ENCODE peak calls at places on chromosomes 16 and 17, in six cellular contexts. F, W, U, G, A and J are unnamed samples. For H3K36me3, the result is how much of the 10 kb centered on the place peaks cover.

GRCh38 chr17:50482516-50482915 is 3.9 kb downstream of the RSAD1 start:
- DNase-seq in G (peak), A (peak), U (peak), W (peak), F (peak), J (peak)

GRCh38 chr16:75219838-75220237 is 1.1 kb downstream of the CTRB1 start:
- DNase-seq in U (no peak), A (no peak), G (no peak), W (no peak), F (no peak), J (no peak)

GRCh38 chr17:66783656-66784381 is 51.1 kb upstream of the CACNG5 start:
- DNase-seq in F (no peak), U (no peak), G (no peak), W (no peak), A (no peak), J (no peak)

GRCh38 chr17:75679706-75680201 is 12.6 kb downstream of the SAP30BP start:
- DNase-seq in G (no peak), U (no peak), A (no peak), W (no peak), F (peak), J (no peak)

GRCh38 chr17:35245196-35245486 is 2.3 kb downstream of the SLFN5 start:
- DNase-seq in F (no peak), U (no peak), A (no peak), G (no peak), W (peak), J (no peak)

GRCh38 chr17:57422574-57423164 is 166.3 kb downstream of the MSI2 start:
- DNase-seq in W (peak), G (peak), U (peak), A (no peak), F (no peak), J (no peak)

GRCh38 chr17:17109896-17110295 is 67.6 kb downstream of the MPRIP start:
- DNase-seq in U (no peak), A (peak), W (no peak), G (peak), F (no peak), J (no peak)

GRCh38 chr17:81338301-81339179 is 43.4 kb upstream of the SLC38A10 start:
- DNase-seq in A (no peak), F (peak), W (no peak), U (no peak), G (peak), J (no peak)

GRCh38 chr17:882827-883585 is 96.6 kb downstream of the NXN start:
- DNase-seq in G (peak), F (peak), U (no peak), W (peak), A (no peak), J (no peak)

GRCh38 chr16:4323845-4324478 is 8.1 kb downstream of the GLIS2 start:
- DNase-seq in G (peak), A (no peak), F (peak), W (peak), U (no peak), J (peak)

GRCh38 chr17:2067559-2067958 is 12.7 kb downstream of the HIC1 start:
- DNase-seq in U (no peak), F (no peak), W (peak), G (peak), A (no peak), J (no peak)

GRCh38 chr16:24984903-24985675 is 30.1 kb downstream of the ARHGAP17 start:
- DNase-seq in U (no peak), F (no peak), A (no peak), W (no peak), G (no peak), J (no peak)

GRCh38 chr16:29978564-29979270 is 5.0 kb downstream of the TAOK2 start:
- DNase-seq in G (no peak), U (no peak), A (no peak), W (no peak), F (no peak), J (no peak)

GRCh38 chr17:2259769-2260536 is 43.6 kb downstream of the SMG6 start:
- DNase-seq in W (peak), F (peak), U (no peak), A (peak), G (no peak), J (no peak)

GRCh38 chr17:14150604-14151003 is 81.3 kb downstream of the COX10 start:
- DNase-seq in U (no peak), A (no peak), W (no peak), G (no peak), F (no peak), J (no peak)

GRCh38 chr17:64020068-64020766 is at the start of gene ICAM2:
- DNase-seq in A (peak), W (no peak), G (peak), U (peak), F (no peak), J (peak)

GRCh38 chr16:65547799-65548446 is 426.1 kb upstream of the CDH11 start:
- DNase-seq in W (peak), U (no peak), A (no peak), F (peak), G (no peak), J (no peak)

GRCh38 chr16:24036614-24037013 is 200.8 kb downstream of the PRKCB start:
- DNase-seq in U (no peak), F (peak), G (no peak), A (peak), W (peak), J (no peak)

GRCh38 chr17:79949646-79950292 is 85.9 kb downstream of the TBC1D16 start:
- DNase-seq in A (peak), G (peak), W (no peak), U (no peak), F (peak), J (no peak)

GRCh38 chr17:21268596-21269188 is 15.5 kb upstream of the NATD1 start:
- DNase-seq in F (no peak), A (no peak), U (no peak), W (no peak), G (peak), J (no peak)

GRCh38 chr17:7294614-7295153 is at the start of gene YBX2:
- DNase-seq in A (peak), G (peak), W (peak), F (peak), U (no peak), J (peak)

GRCh38 chr17:46818929-46819859 is 702 bp upstream of the WNT3 start:
- DNase-seq in W (no peak), U (no peak), A (no peak), G (no peak), F (no peak), J (peak)

GRCh38 chr17:44307387-44308186 is 814 bp upstream of the RUNDC3A start:
- DNase-seq in F (peak), U (no peak), G (no peak), A (no peak), W (no peak), J (no peak)

GRCh38 chr17:70208080-70208794 is 38.9 kb downstream of the KCNJ2 start:
- DNase-seq in W (no peak), U (no peak), G (no peak), A (no peak), F (no peak), J (no peak)

GRCh38 chr17:80895366-80895765 is 96.3 kb upstream of the CHMP6 start:
- DNase-seq in W (no peak), F (no peak), A (no peak), U (no peak), G (no peak), J (no peak)

GRCh38 chr16:2776500-2777139 is 460 bp downstream of the ELOB start:
- DNase-seq in G (no peak), U (no peak), A (no peak), W (no peak), F (peak), J (peak)

GRCh38 chr17:77352441-77352840 is 211.7 kb downstream of the SEC14L1 start:
- DNase-seq in U (no peak), F (no peak), W (no peak), G (no peak), A (no peak), J (peak)

GRCh38 chr17:75480281-75480680 is 23.8 kb downstream of the TMEM94 start:
- DNase-seq in W (no peak), A (no peak), F (no peak), G (peak), U (no peak), J (no peak)

GRCh38 chr16:3945751-3946603 is 65.5 kb upstream of the CREBBP start:
- DNase-seq in A (no peak), W (peak), G (no peak), U (peak), F (peak), J (no peak)

GRCh38 chr16:88817785-88818609 is 6.3 kb upstream of the APRT start:
- DNase-seq in G (no peak), W (peak), A (no peak), U (no peak), F (no peak), J (no peak)

GRCh38 chr16:88816736-88817535 is 5.2 kb upstream of the APRT start:
- DNase-seq in W (no peak), U (no peak), F (no peak), A (no peak), G (no peak), J (no peak)

GRCh38 chr16:88814144-88814502 is 2.4 kb upstream of the APRT start:
- DNase-seq in A (no peak), U (no peak), F (no peak), W (no peak), G (no peak), J (no peak)

GRCh38 chr16:88815227-88815626 is 3.5 kb upstream of the APRT start:
- DNase-seq in F (no peak), W (no peak), A (no peak), G (no peak), U (no peak), J (no peak)

DNA sequence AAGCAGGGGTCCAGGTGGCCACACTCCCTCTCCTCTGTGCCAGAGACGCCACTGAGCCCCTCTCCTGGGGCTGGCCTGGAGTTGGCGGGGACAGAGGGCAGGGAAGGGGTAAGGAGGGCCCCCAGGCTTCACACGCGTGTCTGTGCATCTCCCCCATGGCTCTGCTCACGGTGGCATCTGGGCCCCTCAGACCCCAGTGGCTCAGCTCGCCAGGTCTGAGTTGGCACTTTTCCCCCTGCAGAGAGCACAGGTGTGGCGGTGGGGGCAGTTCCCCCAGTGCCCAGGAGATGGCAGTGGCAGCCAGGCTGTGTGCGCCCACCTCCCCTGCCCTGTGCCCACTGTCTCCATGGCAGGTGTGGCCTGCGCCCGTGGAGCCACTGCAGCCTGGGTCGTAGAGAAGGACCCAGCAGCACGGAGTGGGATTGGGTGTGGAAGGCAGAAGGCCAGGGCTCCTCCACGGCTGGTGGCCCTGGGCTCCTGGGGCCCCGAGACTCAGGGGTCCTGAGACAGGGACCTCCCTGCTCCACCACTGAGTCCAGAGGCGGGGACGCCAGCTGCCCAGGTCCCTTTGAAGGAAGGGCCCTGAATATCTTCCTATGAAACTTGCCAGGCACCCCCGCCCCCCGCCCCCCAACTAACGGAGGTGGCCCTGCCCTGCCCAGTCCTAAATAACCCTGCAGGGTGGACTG is 4.3 kb upstream of the APRT start:
- DNase-seq in A (peak), F (peak), U (no peak), W (no peak), G (no peak), J (peak)
- H3K36me3 ChIP-seq in A (under half), F (under half), U (under half), W (under half), G (under half), J (under half)

GRCh38 chr17:29109477-29110371 is 66.8 kb downstream of the PIPOX start:
- DNase-seq in A (no peak), W (no peak), U (no peak), G (no peak), F (no peak), J (no peak)

GRCh38 chr17:29108806-29109476 is 66.0 kb downstream of the PIPOX start:
- DNase-seq in A (no peak), F (no peak), W (no peak), U (no peak), G (no peak), J (no peak)

GRCh38 chr17:29107933-29108805 is 65.2 kb downstream of the PIPOX start:
- DNase-seq in G (peak), W (no peak), A (no peak), U (no peak), F (peak), J (peak)

GRCh38 chr17:29110372-29110757 is 67.4 kb downstream of the PIPOX start:
- DNase-seq in F (no peak), U (no peak), A (no peak), G (no peak), W (no peak), J (no peak)

DNA sequence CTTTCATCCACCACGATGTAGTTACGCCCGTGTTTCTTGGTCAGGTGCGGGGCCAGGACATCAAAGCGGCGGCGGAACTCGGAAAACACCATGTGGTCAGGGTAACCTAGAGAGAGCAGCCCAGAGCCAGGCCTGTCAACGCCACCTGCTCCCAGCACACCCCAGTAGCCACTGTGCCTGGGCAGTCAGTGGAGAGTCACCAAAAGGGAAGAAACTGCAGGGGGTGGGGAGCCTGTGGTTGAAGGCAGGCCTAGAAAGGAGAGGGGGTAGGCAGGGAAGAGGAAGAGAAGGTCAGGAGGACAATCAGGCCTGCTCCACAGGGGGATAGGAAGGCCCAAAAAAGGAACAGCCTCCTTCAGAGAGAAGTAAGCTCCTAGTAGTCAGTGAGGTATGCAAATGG is 64.1 kb downstream of the PIPOX start:
- DNase-seq in G (no peak), U (no peak), A (no peak), F (no peak), W (no peak), J (peak)
- H3K36me3 ChIP-seq in G (under half), U (half or more), A (under half), F (under half), W (half or more), J (under half)

GRCh38 chr17:38920374-38921291 is 4.8 kb upstream of the LASP1NB start:
- DNase-seq in W (no peak), U (no peak), A (no peak), F (no peak), G (no peak), J (no peak)
- H3K36me3 ChIP-seq in W (half or more), U (under half), A (under half), F (under half), G (under half), J (under half)

DNA sequence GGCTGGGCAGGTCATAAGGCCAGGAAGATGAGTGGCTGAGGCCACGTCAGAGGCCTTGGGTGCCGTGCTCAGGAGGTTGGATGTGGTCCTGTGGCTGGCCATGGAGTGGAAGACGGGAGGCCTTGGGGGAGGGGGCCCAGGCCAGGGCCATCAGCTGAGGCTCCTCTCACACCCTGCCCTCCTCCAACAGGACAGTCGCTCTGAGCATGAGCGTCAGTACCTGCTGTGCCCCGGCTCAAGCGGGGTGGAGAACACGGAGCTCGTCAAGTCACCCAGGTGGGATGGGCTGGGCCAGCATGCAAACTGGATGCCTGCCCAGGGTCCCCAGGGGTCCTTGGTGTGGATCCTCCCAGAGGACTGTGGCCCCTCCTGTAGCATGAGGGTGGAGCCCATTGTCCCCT is 19.2 kb downstream of the POLR3E start:
- DNase-seq in W (no peak), U (no peak), G (peak), F (no peak), A (no peak), J (no peak)
- H3K36me3 ChIP-seq in W (under half), U (half or more), G (under half), F (under half), A (half or more), J (half or more)

DNA sequence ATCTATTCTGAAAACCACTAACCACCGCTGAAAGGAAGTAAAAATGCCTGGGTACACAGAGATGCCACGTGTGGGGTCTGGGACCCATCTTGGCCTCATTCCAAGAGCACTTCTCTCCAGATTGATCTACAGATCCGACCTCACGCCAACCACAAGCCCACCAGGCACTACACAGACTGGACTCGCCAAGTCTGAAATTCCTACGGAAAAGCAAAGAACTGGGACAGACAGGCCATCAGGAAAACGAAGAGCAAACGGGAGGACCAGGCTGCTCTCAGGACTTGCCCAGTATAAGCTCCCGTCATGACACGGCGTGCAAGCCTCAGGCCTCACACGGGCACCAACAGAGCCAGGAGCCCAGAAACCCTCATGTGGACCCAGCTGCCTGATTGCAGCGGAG is 20.1 kb upstream of the C16orf95 start:
- DNase-seq in A (no peak), F (no peak), U (no peak), G (peak), W (no peak), J (no peak)
- H3K36me3 ChIP-seq in A (under half), F (under half), U (under half), G (under half), W (under half), J (under half)